ENCODE peak calls at places on chromosomes 2 and 18, in ten cellular contexts. One of them, this sample, is unnamed.

GRCh38 chr18:22427797-22428549 is 10.3 kb upstream of the CTAGE1 start:
- DNase-seq in tibial artery: no peak
- DNase-seq in neural progenitor cell: no peak
- DNase-seq in stimulated activated CD4-positive, alpha-beta T cell treated with anti-CD3 and anti-CD28 coated beads, Interleukin-15, amount 100 ng/mL, for 1 hour: no peak
- DNase-seq in activated CD4-positive, alpha-beta T cell treated with anti-CD3 and anti-CD28 coated beads, Interleukin-2, amount 50 U/mL, for 1 hour: no peak
- DNase-seq in ELR: no peak
- DNase-seq in AG08396: no peak
- DNase-seq in activated CD4-positive, CD25-positive, alpha-beta regulatory T cell treated with anti-CD3 and anti-CD28 coated beads, Interleukin-2, amount 50 U/mL, for 72 hours: no peak
- DNase-seq in NCI-H1105: no peak
- DNase-seq in nephron progenitor cell: no peak
- DNase-seq in this sample: no peak

GRCh38 chr18:2538844-2539243 is 32.5 kb downstream of the METTL4 start:
- DNase-seq in stimulated activated CD4-positive, alpha-beta T cell treated with anti-CD3 and anti-CD28 coated beads, Interleukin-15, amount 100 ng/mL, for 1 hour: no peak
- DNase-seq in NCI-H1105: no peak
- DNase-seq in tibial artery: no peak
- DNase-seq in activated CD4-positive, alpha-beta T cell treated with anti-CD3 and anti-CD28 coated beads, Interleukin-2, amount 50 U/mL, for 1 hour: no peak
- DNase-seq in neural progenitor cell: no peak
- DNase-seq in activated CD4-positive, CD25-positive, alpha-beta regulatory T cell treated with anti-CD3 and anti-CD28 coated beads, Interleukin-2, amount 50 U/mL, for 72 hours: no peak
- DNase-seq in nephron progenitor cell: no peak
- DNase-seq in ELR: no peak
- DNase-seq in AG08396: no peak
- DNase-seq in this sample: no peak

GRCh38 chr2:127371037-127371436 is 16.7 kb downstream of the MAP3K2 start:
- DNase-seq in AG08396: no peak
- DNase-seq in NCI-H1105: no peak
- DNase-seq in activated CD4-positive, CD25-positive, alpha-beta regulatory T cell treated with anti-CD3 and anti-CD28 coated beads, Interleukin-2, amount 50 U/mL, for 72 hours: no peak
- DNase-seq in stimulated activated CD4-positive, alpha-beta T cell treated with anti-CD3 and anti-CD28 coated beads, Interleukin-15, amount 100 ng/mL, for 1 hour: no peak
- DNase-seq in neural progenitor cell: no peak
- DNase-seq in activated CD4-positive, alpha-beta T cell treated with anti-CD3 and anti-CD28 coated beads, Interleukin-2, amount 50 U/mL, for 1 hour: no peak
- DNase-seq in ELR: no peak
- DNase-seq in nephron progenitor cell: no peak
- DNase-seq in tibial artery: peak; percentile 90
- DNase-seq in this sample: no peak

GRCh38 chr2:74036450-74037175 is 51.9 kb downstream of the TET3 start:
- DNase-seq in stimulated activated CD4-positive, alpha-beta T cell treated with anti-CD3 and anti-CD28 coated beads, Interleukin-15, amount 100 ng/mL, for 1 hour: no peak
- DNase-seq in AG08396: no peak
- DNase-seq in nephron progenitor cell: no peak
- DNase-seq in ELR: no peak
- DNase-seq in activated CD4-positive, CD25-positive, alpha-beta regulatory T cell treated with anti-CD3 and anti-CD28 coated beads, Interleukin-2, amount 50 U/mL, for 72 hours: no peak
- DNase-seq in NCI-H1105: no peak
- DNase-seq in neural progenitor cell: no peak
- DNase-seq in tibial artery: no peak
- DNase-seq in activated CD4-positive, alpha-beta T cell treated with anti-CD3 and anti-CD28 coated beads, Interleukin-2, amount 50 U/mL, for 1 hour: no peak
- DNase-seq in this sample: no peak

GRCh38 chr2:197308635-197309368 is 1.8 kb downstream of the ANKRD44 start:
- DNase-seq in activated CD4-positive, alpha-beta T cell treated with anti-CD3 and anti-CD28 coated beads, Interleukin-2, amount 50 U/mL, for 1 hour: no peak
- DNase-seq in tibial artery: no peak
- DNase-seq in nephron progenitor cell: no peak
- DNase-seq in activated CD4-positive, CD25-positive, alpha-beta regulatory T cell treated with anti-CD3 and anti-CD28 coated beads, Interleukin-2, amount 50 U/mL, for 72 hours: no peak
- DNase-seq in AG08396: no peak
- DNase-seq in stimulated activated CD4-positive, alpha-beta T cell treated with anti-CD3 and anti-CD28 coated beads, Interleukin-15, amount 100 ng/mL, for 1 hour: no peak
- DNase-seq in neural progenitor cell: no peak
- DNase-seq in ELR: no peak
- DNase-seq in NCI-H1105: no peak
- DNase-seq in this sample: no peak

GRCh38 chr2:97857553-97857952 is 138.2 kb downstream of the TMEM131 start:
- DNase-seq in tibial artery: no peak
- DNase-seq in nephron progenitor cell: no peak
- DNase-seq in activated CD4-positive, CD25-positive, alpha-beta regulatory T cell treated with anti-CD3 and anti-CD28 coated beads, Interleukin-2, amount 50 U/mL, for 72 hours: no peak
- DNase-seq in AG08396: no peak
- DNase-seq in ELR: no peak
- DNase-seq in neural progenitor cell: no peak
- DNase-seq in activated CD4-positive, alpha-beta T cell treated with anti-CD3 and anti-CD28 coated beads, Interleukin-2, amount 50 U/mL, for 1 hour: no peak
- DNase-seq in stimulated activated CD4-positive, alpha-beta T cell treated with anti-CD3 and anti-CD28 coated beads, Interleukin-15, amount 100 ng/mL, for 1 hour: no peak
- DNase-seq in NCI-H1105: peak; percentile 51
- DNase-seq in this sample: no peak

GRCh38 chr2:71935291-71935848 is 212.3 kb downstream of the CYP26B1 start:
- DNase-seq in nephron progenitor cell: no peak
- DNase-seq in NCI-H1105: no peak
- DNase-seq in tibial artery: peak; percentile 93
- DNase-seq in stimulated activated CD4-positive, alpha-beta T cell treated with anti-CD3 and anti-CD28 coated beads, Interleukin-15, amount 100 ng/mL, for 1 hour: no peak
- DNase-seq in activated CD4-positive, alpha-beta T cell treated with anti-CD3 and anti-CD28 coated beads, Interleukin-2, amount 50 U/mL, for 1 hour: no peak
- DNase-seq in ELR: peak; percentile 34
- DNase-seq in activated CD4-positive, CD25-positive, alpha-beta regulatory T cell treated with anti-CD3 and anti-CD28 coated beads, Interleukin-2, amount 50 U/mL, for 72 hours: no peak
- DNase-seq in neural progenitor cell: no peak
- DNase-seq in AG08396: peak; percentile 57
- DNase-seq in this sample: peak; percentile 51

GRCh38 chr2:28662468-28663095 is 89.0 kb upstream of the PPP1CB start:
- DNase-seq in NCI-H1105: no peak
- DNase-seq in nephron progenitor cell: peak; percentile 33
- DNase-seq in stimulated activated CD4-positive, alpha-beta T cell treated with anti-CD3 and anti-CD28 coated beads, Interleukin-15, amount 100 ng/mL, for 1 hour: no peak
- DNase-seq in activated CD4-positive, CD25-positive, alpha-beta regulatory T cell treated with anti-CD3 and anti-CD28 coated beads, Interleukin-2, amount 50 U/mL, for 72 hours: no peak
- DNase-seq in ELR: peak; percentile 61
- DNase-seq in AG08396: peak; percentile 45
- DNase-seq in neural progenitor cell: no peak
- DNase-seq in activated CD4-positive, alpha-beta T cell treated with anti-CD3 and anti-CD28 coated beads, Interleukin-2, amount 50 U/mL, for 1 hour: no peak
- DNase-seq in tibial artery: peak; percentile 91
- DNase-seq in this sample: no peak

GRCh38 chr2:122193622-122194021 is 438.2 kb downstream of the TSN start:
- DNase-seq in activated CD4-positive, alpha-beta T cell treated with anti-CD3 and anti-CD28 coated beads, Interleukin-2, amount 50 U/mL, for 1 hour: no peak
- DNase-seq in neural progenitor cell: no peak
- DNase-seq in nephron progenitor cell: no peak
- DNase-seq in NCI-H1105: no peak
- DNase-seq in ELR: no peak
- DNase-seq in stimulated activated CD4-positive, alpha-beta T cell treated with anti-CD3 and anti-CD28 coated beads, Interleukin-15, amount 100 ng/mL, for 1 hour: no peak
- DNase-seq in AG08396: no peak
- DNase-seq in activated CD4-positive, CD25-positive, alpha-beta regulatory T cell treated with anti-CD3 and anti-CD28 coated beads, Interleukin-2, amount 50 U/mL, for 72 hours: no peak
- DNase-seq in tibial artery: no peak
- DNase-seq in this sample: no peak

GRCh38 chr2:221506469-221506868 is 65.6 kb downstream of the EPHA4 start:
- DNase-seq in neural progenitor cell: no peak
- DNase-seq in NCI-H1105: no peak
- DNase-seq in tibial artery: no peak
- DNase-seq in activated CD4-positive, CD25-positive, alpha-beta regulatory T cell treated with anti-CD3 and anti-CD28 coated beads, Interleukin-2, amount 50 U/mL, for 72 hours: no peak
- DNase-seq in AG08396: no peak
- DNase-seq in stimulated activated CD4-positive, alpha-beta T cell treated with anti-CD3 and anti-CD28 coated beads, Interleukin-15, amount 100 ng/mL, for 1 hour: no peak
- DNase-seq in ELR: no peak
- DNase-seq in activated CD4-positive, alpha-beta T cell treated with anti-CD3 and anti-CD28 coated beads, Interleukin-2, amount 50 U/mL, for 1 hour: no peak
- DNase-seq in nephron progenitor cell: no peak
- DNase-seq in this sample: no peak

GRCh38 chr2:99200232-99200631 is 19.2 kb downstream of the MRPL30 start:
- DNase-seq in tibial artery: no peak
- DNase-seq in activated CD4-positive, alpha-beta T cell treated with anti-CD3 and anti-CD28 coated beads, Interleukin-2, amount 50 U/mL, for 1 hour: no peak
- DNase-seq in nephron progenitor cell: no peak
- DNase-seq in stimulated activated CD4-positive, alpha-beta T cell treated with anti-CD3 and anti-CD28 coated beads, Interleukin-15, amount 100 ng/mL, for 1 hour: no peak
- DNase-seq in NCI-H1105: no peak
- DNase-seq in neural progenitor cell: no peak
- DNase-seq in activated CD4-positive, CD25-positive, alpha-beta regulatory T cell treated with anti-CD3 and anti-CD28 coated beads, Interleukin-2, amount 50 U/mL, for 72 hours: no peak
- DNase-seq in AG08396: no peak
- DNase-seq in ELR: no peak
- DNase-seq in this sample: no peak

GRCh38 chr2:111705711-111706323 is 178.2 kb downstream of the ANAPC1 start:
- DNase-seq in AG08396: peak; percentile 55
- DNase-seq in nephron progenitor cell: no peak
- DNase-seq in ELR: peak; percentile 82
- DNase-seq in neural progenitor cell: peak; percentile 90
- DNase-seq in tibial artery: no peak
- DNase-seq in NCI-H1105: peak; percentile 74
- DNase-seq in activated CD4-positive, alpha-beta T cell treated with anti-CD3 and anti-CD28 coated beads, Interleukin-2, amount 50 U/mL, for 1 hour: peak; percentile 8
- DNase-seq in activated CD4-positive, CD25-positive, alpha-beta regulatory T cell treated with anti-CD3 and anti-CD28 coated beads, Interleukin-2, amount 50 U/mL, for 72 hours: peak; percentile 57
- DNase-seq in stimulated activated CD4-positive, alpha-beta T cell treated with anti-CD3 and anti-CD28 coated beads, Interleukin-15, amount 100 ng/mL, for 1 hour: peak; percentile 13
- DNase-seq in this sample: peak; percentile 97

GRCh38 chr2:235500761-235501662 is 7.2 kb downstream of the AGAP1 start:
- DNase-seq in tibial artery: no peak
- DNase-seq in ELR: peak; percentile 80
- DNase-seq in NCI-H1105: no peak
- DNase-seq in nephron progenitor cell: no peak
- DNase-seq in AG08396: peak; percentile 68
- DNase-seq in activated CD4-positive, alpha-beta T cell treated with anti-CD3 and anti-CD28 coated beads, Interleukin-2, amount 50 U/mL, for 1 hour: no peak
- DNase-seq in neural progenitor cell: peak; percentile 32
- DNase-seq in stimulated activated CD4-positive, alpha-beta T cell treated with anti-CD3 and anti-CD28 coated beads, Interleukin-15, amount 100 ng/mL, for 1 hour: no peak
- DNase-seq in activated CD4-positive, CD25-positive, alpha-beta regulatory T cell treated with anti-CD3 and anti-CD28 coated beads, Interleukin-2, amount 50 U/mL, for 72 hours: no peak
- DNase-seq in this sample: peak; percentile 74

GRCh38 chr2:241641631-241642030 is 4.1 kb downstream of the ATG4B start:
- DNase-seq in ELR: no peak
- DNase-seq in NCI-H1105: no peak
- DNase-seq in neural progenitor cell: no peak
- DNase-seq in nephron progenitor cell: no peak
- DNase-seq in tibial artery: no peak
- DNase-seq in activated CD4-positive, alpha-beta T cell treated with anti-CD3 and anti-CD28 coated beads, Interleukin-2, amount 50 U/mL, for 1 hour: no peak
- DNase-seq in AG08396: no peak
- DNase-seq in stimulated activated CD4-positive, alpha-beta T cell treated with anti-CD3 and anti-CD28 coated beads, Interleukin-15, amount 100 ng/mL, for 1 hour: no peak
- DNase-seq in activated CD4-positive, CD25-positive, alpha-beta regulatory T cell treated with anti-CD3 and anti-CD28 coated beads, Interleukin-2, amount 50 U/mL, for 72 hours: no peak
- DNase-seq in this sample: no peak

GRCh38 chr2:221431477-221431876 is 140.6 kb downstream of the EPHA4 start:
- DNase-seq in tibial artery: no peak
- DNase-seq in AG08396: no peak
- DNase-seq in stimulated activated CD4-positive, alpha-beta T cell treated with anti-CD3 and anti-CD28 coated beads, Interleukin-15, amount 100 ng/mL, for 1 hour: no peak
- DNase-seq in activated CD4-positive, CD25-positive, alpha-beta regulatory T cell treated with anti-CD3 and anti-CD28 coated beads, Interleukin-2, amount 50 U/mL, for 72 hours: no peak
- DNase-seq in nephron progenitor cell: no peak
- DNase-seq in NCI-H1105: peak; percentile 88
- DNase-seq in ELR: no peak
- DNase-seq in neural progenitor cell: no peak
- DNase-seq in activated CD4-positive, alpha-beta T cell treated with anti-CD3 and anti-CD28 coated beads, Interleukin-2, amount 50 U/mL, for 1 hour: no peak
- DNase-seq in this sample: no peak

GRCh38 chr2:152097291-152098032 is 1.4 kb downstream of the CACNB4 start:
- DNase-seq in activated CD4-positive, alpha-beta T cell treated with anti-CD3 and anti-CD28 coated beads, Interleukin-2, amount 50 U/mL, for 1 hour: no peak
- DNase-seq in neural progenitor cell: peak; percentile 27
- DNase-seq in AG08396: peak; percentile 39
- DNase-seq in ELR: peak; percentile 44
- DNase-seq in stimulated activated CD4-positive, alpha-beta T cell treated with anti-CD3 and anti-CD28 coated beads, Interleukin-15, amount 100 ng/mL, for 1 hour: no peak
- DNase-seq in tibial artery: no peak
- DNase-seq in NCI-H1105: no peak
- DNase-seq in activated CD4-positive, CD25-positive, alpha-beta regulatory T cell treated with anti-CD3 and anti-CD28 coated beads, Interleukin-2, amount 50 U/mL, for 72 hours: no peak
- DNase-seq in nephron progenitor cell: no peak
- DNase-seq in this sample: no peak

GRCh38 chr2:130834091-130834922 is 2.4 kb upstream of the ARHGEF4 start:
- DNase-seq in activated CD4-positive, alpha-beta T cell treated with anti-CD3 and anti-CD28 coated beads, Interleukin-2, amount 50 U/mL, for 1 hour: no peak
- DNase-seq in tibial artery: no peak
- DNase-seq in NCI-H1105: no peak
- DNase-seq in ELR: peak; percentile 81
- DNase-seq in activated CD4-positive, CD25-positive, alpha-beta regulatory T cell treated with anti-CD3 and anti-CD28 coated beads, Interleukin-2, amount 50 U/mL, for 72 hours: no peak
- DNase-seq in nephron progenitor cell: no peak
- DNase-seq in neural progenitor cell: peak; percentile 63
- DNase-seq in stimulated activated CD4-positive, alpha-beta T cell treated with anti-CD3 and anti-CD28 coated beads, Interleukin-15, amount 100 ng/mL, for 1 hour: no peak
- DNase-seq in AG08396: no peak
- DNase-seq in this sample: peak; percentile 90

GRCh38 chr2:54904836-54905235 is 145.4 kb downstream of the RTN4 start:
- DNase-seq in activated CD4-positive, alpha-beta T cell treated with anti-CD3 and anti-CD28 coated beads, Interleukin-2, amount 50 U/mL, for 1 hour: no peak
- DNase-seq in nephron progenitor cell: no peak
- DNase-seq in NCI-H1105: no peak
- DNase-seq in stimulated activated CD4-positive, alpha-beta T cell treated with anti-CD3 and anti-CD28 coated beads, Interleukin-15, amount 100 ng/mL, for 1 hour: no peak
- DNase-seq in tibial artery: no peak
- DNase-seq in ELR: no peak
- DNase-seq in activated CD4-positive, CD25-positive, alpha-beta regulatory T cell treated with anti-CD3 and anti-CD28 coated beads, Interleukin-2, amount 50 U/mL, for 72 hours: no peak
- DNase-seq in AG08396: no peak
- DNase-seq in neural progenitor cell: no peak
- DNase-seq in this sample: no peak

GRCh38 chr2:167726788-167727187 is 520.6 kb downstream of the STK39 start:
- DNase-seq in neural progenitor cell: no peak
- DNase-seq in AG08396: no peak
- DNase-seq in stimulated activated CD4-positive, alpha-beta T cell treated with anti-CD3 and anti-CD28 coated beads, Interleukin-15, amount 100 ng/mL, for 1 hour: no peak
- DNase-seq in ELR: no peak
- DNase-seq in NCI-H1105: no peak
- DNase-seq in activated CD4-positive, CD25-positive, alpha-beta regulatory T cell treated with anti-CD3 and anti-CD28 coated beads, Interleukin-2, amount 50 U/mL, for 72 hours: no peak
- DNase-seq in activated CD4-positive, alpha-beta T cell treated with anti-CD3 and anti-CD28 coated beads, Interleukin-2, amount 50 U/mL, for 1 hour: no peak
- DNase-seq in nephron progenitor cell: no peak
- DNase-seq in tibial artery: no peak
- DNase-seq in this sample: no peak

GRCh38 chr2:25283921-25284320 is 57.8 kb downstream of the DNMT3A start:
- DNase-seq in NCI-H1105: no peak
- DNase-seq in stimulated activated CD4-positive, alpha-beta T cell treated with anti-CD3 and anti-CD28 coated beads, Interleukin-15, amount 100 ng/mL, for 1 hour: no peak
- DNase-seq in activated CD4-positive, alpha-beta T cell treated with anti-CD3 and anti-CD28 coated beads, Interleukin-2, amount 50 U/mL, for 1 hour: no peak
- DNase-seq in activated CD4-positive, CD25-positive, alpha-beta regulatory T cell treated with anti-CD3 and anti-CD28 coated beads, Interleukin-2, amount 50 U/mL, for 72 hours: no peak
- DNase-seq in AG08396: no peak
- DNase-seq in nephron progenitor cell: no peak
- DNase-seq in ELR: no peak
- DNase-seq in tibial artery: no peak
- DNase-seq in neural progenitor cell: no peak
- DNase-seq in this sample: no peak

GRCh38 chr2:36376992-36377738 is 21.6 kb downstream of the CRIM1 start:
- DNase-seq in activated CD4-positive, CD25-positive, alpha-beta regulatory T cell treated with anti-CD3 and anti-CD28 coated beads, Interleukin-2, amount 50 U/mL, for 72 hours: no peak
- DNase-seq in ELR: peak; percentile 65
- DNase-seq in stimulated activated CD4-positive, alpha-beta T cell treated with anti-CD3 and anti-CD28 coated beads, Interleukin-15, amount 100 ng/mL, for 1 hour: no peak
- DNase-seq in NCI-H1105: no peak
- DNase-seq in tibial artery: no peak
- DNase-seq in neural progenitor cell: no peak
- DNase-seq in activated CD4-positive, alpha-beta T cell treated with anti-CD3 and anti-CD28 coated beads, Interleukin-2, amount 50 U/mL, for 1 hour: no peak
- DNase-seq in AG08396: no peak
- DNase-seq in nephron progenitor cell: no peak
- DNase-seq in this sample: peak; percentile 71

GRCh38 chr18:56508637-56509036 is 129.8 kb downstream of the TXNL1 start:
- DNase-seq in tibial artery: no peak
- DNase-seq in stimulated activated CD4-positive, alpha-beta T cell treated with anti-CD3 and anti-CD28 coated beads, Interleukin-15, amount 100 ng/mL, for 1 hour: no peak
- DNase-seq in nephron progenitor cell: no peak
- DNase-seq in neural progenitor cell: no peak
- DNase-seq in NCI-H1105: no peak
- DNase-seq in activated CD4-positive, alpha-beta T cell treated with anti-CD3 and anti-CD28 coated beads, Interleukin-2, amount 50 U/mL, for 1 hour: no peak
- DNase-seq in AG08396: no peak
- DNase-seq in ELR: no peak
- DNase-seq in activated CD4-positive, CD25-positive, alpha-beta regulatory T cell treated with anti-CD3 and anti-CD28 coated beads, Interleukin-2, amount 50 U/mL, for 72 hours: no peak
- DNase-seq in this sample: no peak

GRCh38 chr18:45879681-45880655 is 54.5 kb downstream of the SIGLEC15 start:
- DNase-seq in stimulated activated CD4-positive, alpha-beta T cell treated with anti-CD3 and anti-CD28 coated beads, Interleukin-15, amount 100 ng/mL, for 1 hour: peak; percentile 70
- DNase-seq in activated CD4-positive, alpha-beta T cell treated with anti-CD3 and anti-CD28 coated beads, Interleukin-2, amount 50 U/mL, for 1 hour: peak; percentile 69
- DNase-seq in neural progenitor cell: peak; percentile 86
- DNase-seq in activated CD4-positive, CD25-positive, alpha-beta regulatory T cell treated with anti-CD3 and anti-CD28 coated beads, Interleukin-2, amount 50 U/mL, for 72 hours: peak; percentile 80
- DNase-seq in tibial artery: peak; percentile 77
- DNase-seq in nephron progenitor cell: peak; percentile 81
- DNase-seq in NCI-H1105: peak; percentile 49
- DNase-seq in AG08396: peak; percentile 80
- DNase-seq in ELR: peak; percentile 62
- DNase-seq in this sample: peak; percentile 90

GRCh38 chr2:196745711-196746110 is 53.8 kb downstream of the GTF3C3 start:
- DNase-seq in stimulated activated CD4-positive, alpha-beta T cell treated with anti-CD3 and anti-CD28 coated beads, Interleukin-15, amount 100 ng/mL, for 1 hour: no peak
- DNase-seq in tibial artery: no peak
- DNase-seq in ELR: no peak
- DNase-seq in activated CD4-positive, CD25-positive, alpha-beta regulatory T cell treated with anti-CD3 and anti-CD28 coated beads, Interleukin-2, amount 50 U/mL, for 72 hours: no peak
- DNase-seq in activated CD4-positive, alpha-beta T cell treated with anti-CD3 and anti-CD28 coated beads, Interleukin-2, amount 50 U/mL, for 1 hour: no peak
- DNase-seq in neural progenitor cell: no peak
- DNase-seq in AG08396: no peak
- DNase-seq in nephron progenitor cell: no peak
- DNase-seq in NCI-H1105: no peak
- DNase-seq in this sample: no peak

GRCh38 chr2:10337449-10337848 is 34.7 kb downstream of the HPCAL1 start:
- DNase-seq in stimulated activated CD4-positive, alpha-beta T cell treated with anti-CD3 and anti-CD28 coated beads, Interleukin-15, amount 100 ng/mL, for 1 hour: no peak
- DNase-seq in tibial artery: no peak
- DNase-seq in ELR: no peak
- DNase-seq in AG08396: no peak
- DNase-seq in nephron progenitor cell: no peak
- DNase-seq in neural progenitor cell: no peak
- DNase-seq in NCI-H1105: no peak
- DNase-seq in activated CD4-positive, alpha-beta T cell treated with anti-CD3 and anti-CD28 coated beads, Interleukin-2, amount 50 U/mL, for 1 hour: no peak
- DNase-seq in activated CD4-positive, CD25-positive, alpha-beta regulatory T cell treated with anti-CD3 and anti-CD28 coated beads, Interleukin-2, amount 50 U/mL, for 72 hours: no peak
- DNase-seq in this sample: no peak

GRCh38 chr2:7748717-7749415 is 831.7 kb downstream of the RNF144A start:
- DNase-seq in ELR: peak; percentile 41
- DNase-seq in AG08396: no peak
- DNase-seq in activated CD4-positive, alpha-beta T cell treated with anti-CD3 and anti-CD28 coated beads, Interleukin-2, amount 50 U/mL, for 1 hour: no peak
- DNase-seq in tibial artery: no peak
- DNase-seq in activated CD4-positive, CD25-positive, alpha-beta regulatory T cell treated with anti-CD3 and anti-CD28 coated beads, Interleukin-2, amount 50 U/mL, for 72 hours: no peak
- DNase-seq in nephron progenitor cell: no peak
- DNase-seq in stimulated activated CD4-positive, alpha-beta T cell treated with anti-CD3 and anti-CD28 coated beads, Interleukin-15, amount 100 ng/mL, for 1 hour: no peak
- DNase-seq in NCI-H1105: no peak
- DNase-seq in neural progenitor cell: no peak
- DNase-seq in this sample: peak; percentile 78

GRCh38 chr2:219457784-219458369 is 23.2 kb downstream of the SPEG start:
- DNase-seq in nephron progenitor cell: no peak
- DNase-seq in stimulated activated CD4-positive, alpha-beta T cell treated with anti-CD3 and anti-CD28 coated beads, Interleukin-15, amount 100 ng/mL, for 1 hour: no peak
- DNase-seq in activated CD4-positive, alpha-beta T cell treated with anti-CD3 and anti-CD28 coated beads, Interleukin-2, amount 50 U/mL, for 1 hour: no peak
- DNase-seq in ELR: peak; percentile 57
- DNase-seq in NCI-H1105: no peak
- DNase-seq in AG08396: no peak
- DNase-seq in activated CD4-positive, CD25-positive, alpha-beta regulatory T cell treated with anti-CD3 and anti-CD28 coated beads, Interleukin-2, amount 50 U/mL, for 72 hours: no peak
- DNase-seq in neural progenitor cell: peak; percentile 37
- DNase-seq in tibial artery: no peak
- DNase-seq in this sample: no peak

GRCh38 chr2:239018291-239019192 is 170.7 kb downstream of the TWIST2 start:
- DNase-seq in stimulated activated CD4-positive, alpha-beta T cell treated with anti-CD3 and anti-CD28 coated beads, Interleukin-15, amount 100 ng/mL, for 1 hour: no peak
- DNase-seq in activated CD4-positive, CD25-positive, alpha-beta regulatory T cell treated with anti-CD3 and anti-CD28 coated beads, Interleukin-2, amount 50 U/mL, for 72 hours: no peak
- DNase-seq in activated CD4-positive, alpha-beta T cell treated with anti-CD3 and anti-CD28 coated beads, Interleukin-2, amount 50 U/mL, for 1 hour: no peak
- DNase-seq in nephron progenitor cell: no peak
- DNase-seq in tibial artery: peak; percentile 52
- DNase-seq in neural progenitor cell: no peak
- DNase-seq in ELR: no peak
- DNase-seq in NCI-H1105: no peak
- DNase-seq in AG08396: no peak
- DNase-seq in this sample: no peak